ENCODE peak calls at places on chromosome 3, in ten cellular contexts. W, C, I, B, E, Q, Y, N, S and J are unnamed samples.

GRCh38 chr3:123759311-123759710 is 124.8 kb downstream of the MYLK start:
- DNase-seq in Y (no peak), Q (peak; percentile 37), B (no peak), C (no peak), I (no peak), W (no peak), N (peak; percentile 52), E (no peak), S (no peak), J (no peak)

GRCh38 chr3:72453686-72454085 is 394.6 kb downstream of the SHQ1 start:
- DNase-seq in W (no peak), E (no peak), S (no peak), C (no peak), Y (no peak), I (no peak), Q (no peak), N (no peak), B (no peak), J (no peak)

GRCh38 chr3:114545196-114545595 is 251.4 kb downstream of the TIGIT start:
- DNase-seq in S (no peak), C (no peak), B (no peak), Y (no peak), Q (no peak), I (no peak), W (no peak), N (no peak), E (no peak), J (no peak)

GRCh38 chr3:132382688-132383194 is 34.6 kb upstream of the DNAJC13 start:
- DNase-seq in Y (no peak), C (no peak), W (no peak), N (no peak), Q (no peak), S (no peak), I (no peak), B (no peak), E (no peak), J (no peak)

GRCh38 chr3:120192579-120192978 is 92.4 kb downstream of the GPR156 start:
- DNase-seq in W (no peak), I (no peak), Y (no peak), Q (no peak), C (no peak), E (no peak), S (no peak), N (no peak), B (no peak), J (no peak)

GRCh38 chr3:188526057-188526456 is 372.1 kb downstream of the LPP start:
- DNase-seq in N (no peak), E (no peak), B (no peak), Q (no peak), C (no peak), S (no peak), I (no peak), W (no peak), Y (peak; percentile 56), J (peak; percentile 1)

GRCh38 chr3:193590088-193590856 is 2.7 kb upstream of the OPA1 start:
- DNase-seq in N (no peak), S (peak; percentile 26), Q (no peak), E (no peak), Y (no peak), I (no peak), B (peak; percentile 78), W (no peak), C (no peak), J (peak; percentile 34)

GRCh38 chr3:9398715-9399708 is 1.6 kb downstream of the SETD5 start:
- DNase-seq in B (no peak), Y (peak; percentile 26), E (no peak), I (peak; percentile 41), N (peak; percentile 28), S (peak; percentile 37), W (peak; percentile 21), C (no peak), Q (peak; percentile 33), J (peak; percentile 70)

GRCh38 chr3:135908225-135908624 is 57.3 kb upstream of the PPP2R3A start:
- DNase-seq in W (no peak), S (no peak), Y (no peak), I (no peak), Q (no peak), N (no peak), C (no peak), E (no peak), B (peak; percentile 87), J (no peak)

GRCh38 chr3:155233213-155233612 is 60.3 kb downstream of the STRIT1 start:
- DNase-seq in B (no peak), Y (no peak), I (no peak), C (peak; percentile 34), W (no peak), Q (no peak), E (no peak), N (peak; percentile 79), S (no peak), J (no peak)

GRCh38 chr3:134134240-134134639 is 104.5 kb upstream of the SLCO2A1 start:
- DNase-seq in C (no peak), I (no peak), Q (no peak), B (no peak), W (no peak), S (no peak), N (no peak), E (no peak), Y (peak; percentile 6), J (peak; percentile 9)

GRCh38 chr3:69472093-69472492 is 86.2 kb upstream of the FRMD4B start:
- DNase-seq in S (no peak), Y (no peak), W (no peak), I (no peak), C (no peak), B (no peak), N (no peak), Q (no peak), E (no peak), J (no peak)

GRCh38 chr3:143644370-143645089 is 203.7 kb downstream of the SLC9A9 start:
- DNase-seq in E (no peak), N (peak; percentile 65), B (no peak), Y (peak; percentile 6), Q (no peak), I (no peak), S (peak; percentile 89), C (peak; percentile 20), W (peak; percentile 15), J (peak; percentile 68)

GRCh38 chr3:69425249-69425648 is 39.4 kb upstream of the FRMD4B start:
- DNase-seq in Y (peak; percentile 16), Q (no peak), W (peak; percentile 13), C (no peak), E (no peak), B (no peak), I (peak; percentile 26), S (peak; percentile 41), N (no peak), J (peak; percentile 21)